ENCODE peak calls at places on chromosomes 11 and 22, in ten cellular contexts. One of them, this sample, is unnamed.

GRCh38 chr11:27912916-27913315 is 195.0 kb downstream of the KIF18A start:
- DNase-seq in cardiac muscle cell: no peak
- DNase-seq in cardiac fibroblast: no peak
- DNase-seq in NCI-H187: no peak
- DNase-seq in AG09309: no peak
- DNase-seq in IMR-90: peak
- DNase-seq in stimulated activated CD8-positive, alpha-beta memory T cell treated with anti-CD3 and anti-CD28 coated beads, Interleukin-12 subunit alpha, Interleukin-12 subunit beta, amount 100 ng/mL, for 4 hours: no peak
- DNase-seq in mesenchymal stem cell: peak
- DNase-seq in activated CD4-positive, CD25-positive, alpha-beta regulatory T cell treated with anti-CD3 and anti-CD28 coated beads, Interleukin-2, amount 50 U/mL, for 72 hours: no peak
- DNase-seq in activated CD4-positive, alpha-beta T cell treated with anti-CD3 and anti-CD28 coated beads, Interleukin-2, amount 50 U/mL, for 48 hours: no peak
- DNase-seq in this sample: no peak

GRCh38 chr11:65882191-65883057 is 2.8 kb downstream of the CTSW start:
- DNase-seq in cardiac muscle cell: no peak
- DNase-seq in cardiac fibroblast: no peak
- DNase-seq in NCI-H187: no peak
- DNase-seq in AG09309: no peak
- DNase-seq in IMR-90: no peak
- DNase-seq in stimulated activated CD8-positive, alpha-beta memory T cell treated with anti-CD3 and anti-CD28 coated beads, Interleukin-12 subunit alpha, Interleukin-12 subunit beta, amount 100 ng/mL, for 4 hours: no peak
- DNase-seq in mesenchymal stem cell: no peak
- DNase-seq in activated CD4-positive, CD25-positive, alpha-beta regulatory T cell treated with anti-CD3 and anti-CD28 coated beads, Interleukin-2, amount 50 U/mL, for 72 hours: no peak
- DNase-seq in activated CD4-positive, alpha-beta T cell treated with anti-CD3 and anti-CD28 coated beads, Interleukin-2, amount 50 U/mL, for 48 hours: no peak
- DNase-seq in this sample: no peak

GRCh38 chr22:20118572-20119020 is 1.6 kb upstream of the TRMT2A start:
- DNase-seq in cardiac muscle cell: no peak
- DNase-seq in cardiac fibroblast: no peak
- DNase-seq in NCI-H187: no peak
- DNase-seq in AG09309: no peak
- DNase-seq in IMR-90: no peak
- DNase-seq in stimulated activated CD8-positive, alpha-beta memory T cell treated with anti-CD3 and anti-CD28 coated beads, Interleukin-12 subunit alpha, Interleukin-12 subunit beta, amount 100 ng/mL, for 4 hours: no peak
- DNase-seq in mesenchymal stem cell: no peak
- DNase-seq in activated CD4-positive, CD25-positive, alpha-beta regulatory T cell treated with anti-CD3 and anti-CD28 coated beads, Interleukin-2, amount 50 U/mL, for 72 hours: no peak
- DNase-seq in activated CD4-positive, alpha-beta T cell treated with anti-CD3 and anti-CD28 coated beads, Interleukin-2, amount 50 U/mL, for 48 hours: no peak
- DNase-seq in this sample: no peak

GRCh38 chr11:11969380-11970215 is 38.8 kb downstream of the DKK3 start:
- DNase-seq in cardiac muscle cell: no peak
- DNase-seq in cardiac fibroblast: no peak
- DNase-seq in NCI-H187: no peak
- DNase-seq in AG09309: no peak
- DNase-seq in IMR-90: no peak
- DNase-seq in stimulated activated CD8-positive, alpha-beta memory T cell treated with anti-CD3 and anti-CD28 coated beads, Interleukin-12 subunit alpha, Interleukin-12 subunit beta, amount 100 ng/mL, for 4 hours: no peak
- DNase-seq in mesenchymal stem cell: no peak
- DNase-seq in activated CD4-positive, CD25-positive, alpha-beta regulatory T cell treated with anti-CD3 and anti-CD28 coated beads, Interleukin-2, amount 50 U/mL, for 72 hours: no peak
- DNase-seq in activated CD4-positive, alpha-beta T cell treated with anti-CD3 and anti-CD28 coated beads, Interleukin-2, amount 50 U/mL, for 48 hours: no peak
- DNase-seq in this sample: no peak

GRCh38 chr11:102411142-102411541 is 41.4 kb downstream of the TMEM123 start:
- DNase-seq in cardiac muscle cell: no peak
- DNase-seq in cardiac fibroblast: no peak
- DNase-seq in NCI-H187: no peak
- DNase-seq in AG09309: no peak
- DNase-seq in IMR-90: no peak
- DNase-seq in stimulated activated CD8-positive, alpha-beta memory T cell treated with anti-CD3 and anti-CD28 coated beads, Interleukin-12 subunit alpha, Interleukin-12 subunit beta, amount 100 ng/mL, for 4 hours: no peak
- DNase-seq in mesenchymal stem cell: no peak
- DNase-seq in activated CD4-positive, CD25-positive, alpha-beta regulatory T cell treated with anti-CD3 and anti-CD28 coated beads, Interleukin-2, amount 50 U/mL, for 72 hours: no peak
- DNase-seq in activated CD4-positive, alpha-beta T cell treated with anti-CD3 and anti-CD28 coated beads, Interleukin-2, amount 50 U/mL, for 48 hours: no peak
- DNase-seq in this sample: no peak

GRCh38 chr22:19111584-19111983 is 10.6 kb downstream of the DGCR2 start:
- DNase-seq in cardiac muscle cell: no peak
- DNase-seq in cardiac fibroblast: no peak
- DNase-seq in NCI-H187: no peak
- DNase-seq in AG09309: no peak
- DNase-seq in IMR-90: no peak
- DNase-seq in stimulated activated CD8-positive, alpha-beta memory T cell treated with anti-CD3 and anti-CD28 coated beads, Interleukin-12 subunit alpha, Interleukin-12 subunit beta, amount 100 ng/mL, for 4 hours: no peak
- DNase-seq in mesenchymal stem cell: no peak
- DNase-seq in activated CD4-positive, CD25-positive, alpha-beta regulatory T cell treated with anti-CD3 and anti-CD28 coated beads, Interleukin-2, amount 50 U/mL, for 72 hours: no peak
- DNase-seq in activated CD4-positive, alpha-beta T cell treated with anti-CD3 and anti-CD28 coated beads, Interleukin-2, amount 50 U/mL, for 48 hours: no peak
- DNase-seq in this sample: peak

GRCh38 chr11:64266339-64266738 is 15.0 kb downstream of the PLCB3 start:
- DNase-seq in cardiac muscle cell: no peak
- DNase-seq in cardiac fibroblast: no peak
- DNase-seq in NCI-H187: no peak
- DNase-seq in AG09309: no peak
- DNase-seq in IMR-90: no peak
- DNase-seq in stimulated activated CD8-positive, alpha-beta memory T cell treated with anti-CD3 and anti-CD28 coated beads, Interleukin-12 subunit alpha, Interleukin-12 subunit beta, amount 100 ng/mL, for 4 hours: no peak
- DNase-seq in mesenchymal stem cell: no peak
- DNase-seq in activated CD4-positive, CD25-positive, alpha-beta regulatory T cell treated with anti-CD3 and anti-CD28 coated beads, Interleukin-2, amount 50 U/mL, for 72 hours: no peak
- DNase-seq in activated CD4-positive, alpha-beta T cell treated with anti-CD3 and anti-CD28 coated beads, Interleukin-2, amount 50 U/mL, for 48 hours: no peak
- DNase-seq in this sample: no peak

GRCh38 chr11:29280452-29280851 is 736.4 kb downstream of the KCNA4 start:
- DNase-seq in cardiac muscle cell: no peak
- DNase-seq in cardiac fibroblast: peak
- DNase-seq in NCI-H187: no peak
- DNase-seq in AG09309: no peak
- DNase-seq in IMR-90: peak
- DNase-seq in stimulated activated CD8-positive, alpha-beta memory T cell treated with anti-CD3 and anti-CD28 coated beads, Interleukin-12 subunit alpha, Interleukin-12 subunit beta, amount 100 ng/mL, for 4 hours: no peak
- DNase-seq in mesenchymal stem cell: no peak
- DNase-seq in activated CD4-positive, CD25-positive, alpha-beta regulatory T cell treated with anti-CD3 and anti-CD28 coated beads, Interleukin-2, amount 50 U/mL, for 72 hours: no peak
- DNase-seq in activated CD4-positive, alpha-beta T cell treated with anti-CD3 and anti-CD28 coated beads, Interleukin-2, amount 50 U/mL, for 48 hours: no peak
- DNase-seq in this sample: no peak

GRCh38 chr22:24180316-24181087 is 785 bp upstream of the SUSD2 start:
- DNase-seq in cardiac muscle cell: no peak
- DNase-seq in cardiac fibroblast: no peak
- DNase-seq in NCI-H187: no peak
- DNase-seq in AG09309: no peak
- DNase-seq in IMR-90: no peak
- DNase-seq in stimulated activated CD8-positive, alpha-beta memory T cell treated with anti-CD3 and anti-CD28 coated beads, Interleukin-12 subunit alpha, Interleukin-12 subunit beta, amount 100 ng/mL, for 4 hours: no peak
- DNase-seq in mesenchymal stem cell: no peak
- DNase-seq in activated CD4-positive, CD25-positive, alpha-beta regulatory T cell treated with anti-CD3 and anti-CD28 coated beads, Interleukin-2, amount 50 U/mL, for 72 hours: no peak
- DNase-seq in activated CD4-positive, alpha-beta T cell treated with anti-CD3 and anti-CD28 coated beads, Interleukin-2, amount 50 U/mL, for 48 hours: no peak
- DNase-seq in this sample: no peak

GRCh38 chr11:130431806-130432205 is 3.4 kb upstream of the ADAMTS8 start:
- DNase-seq in cardiac muscle cell: no peak
- DNase-seq in cardiac fibroblast: peak
- DNase-seq in NCI-H187: no peak
- DNase-seq in AG09309: no peak
- DNase-seq in IMR-90: peak
- DNase-seq in stimulated activated CD8-positive, alpha-beta memory T cell treated with anti-CD3 and anti-CD28 coated beads, Interleukin-12 subunit alpha, Interleukin-12 subunit beta, amount 100 ng/mL, for 4 hours: no peak
- DNase-seq in mesenchymal stem cell: no peak
- DNase-seq in activated CD4-positive, CD25-positive, alpha-beta regulatory T cell treated with anti-CD3 and anti-CD28 coated beads, Interleukin-2, amount 50 U/mL, for 72 hours: no peak
- DNase-seq in activated CD4-positive, alpha-beta T cell treated with anti-CD3 and anti-CD28 coated beads, Interleukin-2, amount 50 U/mL, for 48 hours: no peak
- DNase-seq in this sample: no peak

GRCh38 chr22:45009881-45010531 is at the start of gene PHF21B:
- DNase-seq in cardiac muscle cell: peak
- DNase-seq in cardiac fibroblast: peak
- DNase-seq in NCI-H187: peak
- DNase-seq in AG09309: no peak
- DNase-seq in IMR-90: peak
- DNase-seq in stimulated activated CD8-positive, alpha-beta memory T cell treated with anti-CD3 and anti-CD28 coated beads, Interleukin-12 subunit alpha, Interleukin-12 subunit beta, amount 100 ng/mL, for 4 hours: no peak
- DNase-seq in mesenchymal stem cell: peak
- DNase-seq in activated CD4-positive, CD25-positive, alpha-beta regulatory T cell treated with anti-CD3 and anti-CD28 coated beads, Interleukin-2, amount 50 U/mL, for 72 hours: no peak
- DNase-seq in activated CD4-positive, alpha-beta T cell treated with anti-CD3 and anti-CD28 coated beads, Interleukin-2, amount 50 U/mL, for 48 hours: peak
- DNase-seq in this sample: peak

GRCh38 chr11:24754406-24754805 is 257.6 kb downstream of the LUZP2 start:
- DNase-seq in cardiac muscle cell: no peak
- DNase-seq in cardiac fibroblast: no peak
- DNase-seq in NCI-H187: no peak
- DNase-seq in AG09309: no peak
- DNase-seq in IMR-90: peak
- DNase-seq in stimulated activated CD8-positive, alpha-beta memory T cell treated with anti-CD3 and anti-CD28 coated beads, Interleukin-12 subunit alpha, Interleukin-12 subunit beta, amount 100 ng/mL, for 4 hours: no peak
- DNase-seq in mesenchymal stem cell: no peak
- DNase-seq in activated CD4-positive, CD25-positive, alpha-beta regulatory T cell treated with anti-CD3 and anti-CD28 coated beads, Interleukin-2, amount 50 U/mL, for 72 hours: no peak
- DNase-seq in activated CD4-positive, alpha-beta T cell treated with anti-CD3 and anti-CD28 coated beads, Interleukin-2, amount 50 U/mL, for 48 hours: no peak
- DNase-seq in this sample: no peak

GRCh38 chr22:48761546-48761945 is 1066.1 kb downstream of the BRD1 start:
- DNase-seq in cardiac muscle cell: no peak
- DNase-seq in cardiac fibroblast: no peak
- DNase-seq in NCI-H187: no peak
- DNase-seq in AG09309: no peak
- DNase-seq in IMR-90: no peak
- DNase-seq in stimulated activated CD8-positive, alpha-beta memory T cell treated with anti-CD3 and anti-CD28 coated beads, Interleukin-12 subunit alpha, Interleukin-12 subunit beta, amount 100 ng/mL, for 4 hours: no peak
- DNase-seq in mesenchymal stem cell: no peak
- DNase-seq in activated CD4-positive, CD25-positive, alpha-beta regulatory T cell treated with anti-CD3 and anti-CD28 coated beads, Interleukin-2, amount 50 U/mL, for 72 hours: no peak
- DNase-seq in activated CD4-positive, alpha-beta T cell treated with anti-CD3 and anti-CD28 coated beads, Interleukin-2, amount 50 U/mL, for 48 hours: no peak
- DNase-seq in this sample: peak

GRCh38 chr22:31347251-31348008 is 1.3 kb upstream of the PATZ1 start:
- DNase-seq in cardiac muscle cell: peak
- DNase-seq in cardiac fibroblast: peak
- DNase-seq in NCI-H187: no peak
- DNase-seq in AG09309: no peak
- DNase-seq in IMR-90: peak
- DNase-seq in stimulated activated CD8-positive, alpha-beta memory T cell treated with anti-CD3 and anti-CD28 coated beads, Interleukin-12 subunit alpha, Interleukin-12 subunit beta, amount 100 ng/mL, for 4 hours: peak
- DNase-seq in mesenchymal stem cell: peak
- DNase-seq in activated CD4-positive, CD25-positive, alpha-beta regulatory T cell treated with anti-CD3 and anti-CD28 coated beads, Interleukin-2, amount 50 U/mL, for 72 hours: peak
- DNase-seq in activated CD4-positive, alpha-beta T cell treated with anti-CD3 and anti-CD28 coated beads, Interleukin-2, amount 50 U/mL, for 48 hours: peak
- DNase-seq in this sample: peak

GRCh38 chr11:75534291-75535038 is 8.7 kb upstream of the GDPD5 start:
- DNase-seq in cardiac muscle cell: no peak
- DNase-seq in cardiac fibroblast: no peak
- DNase-seq in NCI-H187: no peak
- DNase-seq in AG09309: no peak
- DNase-seq in IMR-90: no peak
- DNase-seq in stimulated activated CD8-positive, alpha-beta memory T cell treated with anti-CD3 and anti-CD28 coated beads, Interleukin-12 subunit alpha, Interleukin-12 subunit beta, amount 100 ng/mL, for 4 hours: no peak
- DNase-seq in mesenchymal stem cell: no peak
- DNase-seq in activated CD4-positive, CD25-positive, alpha-beta regulatory T cell treated with anti-CD3 and anti-CD28 coated beads, Interleukin-2, amount 50 U/mL, for 72 hours: no peak
- DNase-seq in activated CD4-positive, alpha-beta T cell treated with anti-CD3 and anti-CD28 coated beads, Interleukin-2, amount 50 U/mL, for 48 hours: no peak
- DNase-seq in this sample: no peak

GRCh38 chr11:1559103-1559951 is 12.7 kb downstream of the DUSP8 start:
- DNase-seq in cardiac muscle cell: no peak
- DNase-seq in cardiac fibroblast: peak
- DNase-seq in NCI-H187: no peak
- DNase-seq in AG09309: peak
- DNase-seq in IMR-90: peak
- DNase-seq in stimulated activated CD8-positive, alpha-beta memory T cell treated with anti-CD3 and anti-CD28 coated beads, Interleukin-12 subunit alpha, Interleukin-12 subunit beta, amount 100 ng/mL, for 4 hours: no peak
- DNase-seq in mesenchymal stem cell: peak
- DNase-seq in activated CD4-positive, CD25-positive, alpha-beta regulatory T cell treated with anti-CD3 and anti-CD28 coated beads, Interleukin-2, amount 50 U/mL, for 72 hours: no peak
- DNase-seq in activated CD4-positive, alpha-beta T cell treated with anti-CD3 and anti-CD28 coated beads, Interleukin-2, amount 50 U/mL, for 48 hours: no peak
- DNase-seq in this sample: peak

GRCh38 chr11:2664886-2665746 is 34.7 kb downstream of the KCNQ1OT1 start:
- DNase-seq in cardiac muscle cell: no peak
- DNase-seq in cardiac fibroblast: no peak
- DNase-seq in NCI-H187: no peak
- DNase-seq in AG09309: no peak
- DNase-seq in IMR-90: no peak
- DNase-seq in stimulated activated CD8-positive, alpha-beta memory T cell treated with anti-CD3 and anti-CD28 coated beads, Interleukin-12 subunit alpha, Interleukin-12 subunit beta, amount 100 ng/mL, for 4 hours: no peak
- DNase-seq in mesenchymal stem cell: no peak
- DNase-seq in activated CD4-positive, CD25-positive, alpha-beta regulatory T cell treated with anti-CD3 and anti-CD28 coated beads, Interleukin-2, amount 50 U/mL, for 72 hours: no peak
- DNase-seq in activated CD4-positive, alpha-beta T cell treated with anti-CD3 and anti-CD28 coated beads, Interleukin-2, amount 50 U/mL, for 48 hours: no peak
- DNase-seq in this sample: peak

GRCh38 chr11:116829525-116830183 is at the start of gene APOC3:
- DNase-seq in cardiac muscle cell: no peak
- DNase-seq in cardiac fibroblast: peak
- DNase-seq in NCI-H187: no peak
- DNase-seq in AG09309: no peak
- DNase-seq in IMR-90: peak
- DNase-seq in stimulated activated CD8-positive, alpha-beta memory T cell treated with anti-CD3 and anti-CD28 coated beads, Interleukin-12 subunit alpha, Interleukin-12 subunit beta, amount 100 ng/mL, for 4 hours: no peak
- DNase-seq in mesenchymal stem cell: peak
- DNase-seq in activated CD4-positive, CD25-positive, alpha-beta regulatory T cell treated with anti-CD3 and anti-CD28 coated beads, Interleukin-2, amount 50 U/mL, for 72 hours: no peak
- DNase-seq in activated CD4-positive, alpha-beta T cell treated with anti-CD3 and anti-CD28 coated beads, Interleukin-2, amount 50 U/mL, for 48 hours: no peak
- DNase-seq in this sample: peak

GRCh38 chr11:125114518-125114917 is 3.1 kb upstream of the TMEM218 start:
- DNase-seq in cardiac muscle cell: no peak
- DNase-seq in cardiac fibroblast: no peak
- DNase-seq in NCI-H187: no peak
- DNase-seq in AG09309: no peak
- DNase-seq in IMR-90: no peak
- DNase-seq in stimulated activated CD8-positive, alpha-beta memory T cell treated with anti-CD3 and anti-CD28 coated beads, Interleukin-12 subunit alpha, Interleukin-12 subunit beta, amount 100 ng/mL, for 4 hours: no peak
- DNase-seq in mesenchymal stem cell: no peak
- DNase-seq in activated CD4-positive, CD25-positive, alpha-beta regulatory T cell treated with anti-CD3 and anti-CD28 coated beads, Interleukin-2, amount 50 U/mL, for 72 hours: no peak
- DNase-seq in activated CD4-positive, alpha-beta T cell treated with anti-CD3 and anti-CD28 coated beads, Interleukin-2, amount 50 U/mL, for 48 hours: no peak
- DNase-seq in this sample: no peak

This sample was measured in sciatic nerve.